ENCODE peak calls at places on chromosomes 16 and 17, in six cellular contexts. D, G, T, F, J and P are unnamed samples.

GRCh38 chr17:73652886-73653480 is 8.7 kb upstream of the SDK2 start:
- DNase-seq in D (no peak), G (peak; percentile 41), T (no peak), F (no peak), J (no peak), P (no peak)

GRCh38 chr17:2259769-2260536 is 43.6 kb downstream of the SMG6 start:
- DNase-seq in D (peak; percentile 69), G (no peak), T (no peak), F (peak; percentile 71), J (no peak), P (no peak)

GRCh38 chr17:41539979-41540701 is 12.0 kb upstream of the KRT19 start:
- DNase-seq in D (no peak), G (no peak), T (peak; percentile 30), F (no peak), J (no peak), P (no peak)

GRCh38 chr16:67456383-67457140 is 24.4 kb downstream of the ATP6V0D1 start:
- DNase-seq in D (peak; percentile 91), G (peak; percentile 74), T (peak; percentile 86), F (no peak), J (peak; percentile 65), P (peak; percentile 56)

GRCh38 chr16:53089434-53090270 is 34.9 kb downstream of the CHD9 start:
- DNase-seq in D (peak; percentile 49), G (peak; percentile 59), T (no peak), F (no peak), J (no peak), P (no peak)

GRCh38 chr17:45092932-45093430 is 31.9 kb downstream of the NMT1 start:
- DNase-seq in D (peak; percentile 100), G (no peak), T (peak; percentile 92), F (no peak), J (no peak), P (peak; percentile 95)

GRCh38 chr17:40176409-40177110 is 710 bp upstream of the RAPGEFL1 start:
- DNase-seq in D (no peak), G (no peak), T (no peak), F (no peak), J (no peak), P (no peak)

GRCh38 chr17:18254888-18255649 is 3.5 kb downstream of the FLII start:
- DNase-seq in D (no peak), G (no peak), T (no peak), F (no peak), J (no peak), P (no peak)

GRCh38 chr17:69590690-69591089 is 176.2 kb downstream of the MAP2K6 start:
- DNase-seq in D (no peak), G (no peak), T (no peak), F (no peak), J (no peak), P (no peak)

GRCh38 chr16:17053536-17054160 is 417.1 kb downstream of the XYLT1 start:
- DNase-seq in D (no peak), G (peak; percentile 46), T (no peak), F (no peak), J (peak; percentile 59), P (no peak)

GRCh38 chr17:42531455-42532354 is 4.3 kb upstream of the NAGLU start:
- DNase-seq in D (peak; percentile 81), G (peak; percentile 80), T (peak; percentile 88), F (peak; percentile 59), J (peak; percentile 75), P (peak; percentile 74)

GRCh38 chr16:55933038-55933437 is 57.9 kb upstream of the CES5A start:
- DNase-seq in D (no peak), G (no peak), T (no peak), F (no peak), J (peak; percentile 61), P (no peak)

GRCh38 chr17:28180449-28180848 is 138.0 kb downstream of the NLK start:
- DNase-seq in D (peak; percentile 32), G (no peak), T (no peak), F (no peak), J (no peak), P (no peak)

GRCh38 chr16:27179500-27180072 is 23.7 kb upstream of the KDM8 start:
- DNase-seq in D (peak; percentile 79), G (peak; percentile 91), T (peak; percentile 94), F (peak; percentile 85), J (peak; percentile 94), P (peak; percentile 67)

GRCh38 chr16:22194707-22195444 is 11.2 kb upstream of the EEF2K start:
- DNase-seq in D (no peak), G (no peak), T (no peak), F (peak; percentile 23), J (no peak), P (no peak)

GRCh38 chr16:53091508-53092211 is 36.9 kb downstream of the CHD9 start:
- DNase-seq in D (peak; percentile 95), G (peak; percentile 76), T (no peak), F (no peak), J (peak; percentile 72), P (peak; percentile 26)

GRCh38 chr17:68455756-68456528 is 1.4 kb downstream of the WIPI1 start:
- DNase-seq in D (peak; percentile 90), G (no peak), T (no peak), F (no peak), J (no peak), P (no peak)

GRCh38 chr17:64007838-64008282 is 9.7 kb downstream of the PRR29 start:
- DNase-seq in D (no peak), G (no peak), T (no peak), F (no peak), J (no peak), P (no peak)

GRCh38 chr16:66510711-66511614 is 39.0 kb downstream of the TK2 start:
- DNase-seq in D (peak; percentile 30), G (no peak), T (peak; percentile 80), F (no peak), J (no peak), P (no peak)

GRCh38 chr17:57356722-57357391 is 100.5 kb downstream of the MSI2 start:
- DNase-seq in D (no peak), G (peak; percentile 43), T (no peak), F (no peak), J (peak; percentile 93), P (peak; percentile 31)
- H3K4me3 ChIP-seq in D (no peak overlapping the region), G (no peak overlapping the region), T (no peak overlapping the region), F (no peak overlapping the region), J (peak overlapping the region; percentile 63), P (no peak overlapping the region)

GRCh38 chr17:61394630-61395408 is 4.8 kb upstream of the TBX2 start:
- DNase-seq in D (no peak), G (no peak), T (no peak), F (no peak), J (no peak), P (no peak)

GRCh38 chr17:61395409-61395982 is 4.1 kb upstream of the TBX2 start:
- DNase-seq in D (no peak), G (peak; percentile 68), T (no peak), F (no peak), J (no peak), P (no peak)

GRCh38 chr17:61397086-61397842 is 2.4 kb upstream of the TBX2 start:
- DNase-seq in D (peak; percentile 54), G (peak; percentile 67), T (no peak), F (no peak), J (no peak), P (no peak)

GRCh38 chr17:61395983-61396585 is 3.6 kb upstream of the TBX2 start:
- DNase-seq in D (peak; percentile 22), G (peak; percentile 39), T (no peak), F (no peak), J (no peak), P (no peak)

GRCh38 chr17:61396586-61397085 is 3.0 kb upstream of the TBX2 start:
- DNase-seq in D (peak; percentile 36), G (no peak), T (no peak), F (no peak), J (no peak), P (no peak)
- H3K4me3 ChIP-seq in D (peak overlapping the region; percentile 92), G (peak overlapping the region; percentile 47), T (peak overlapping the region; percentile 42), F (no peak overlapping the region), J (no peak overlapping the region), P (no peak overlapping the region)

GRCh38 chr17:82180776-82181528 is 31.7 kb downstream of the CCDC57 start:
- DNase-seq in D (no peak), G (no peak), T (no peak), F (no peak), J (no peak), P (no peak)
- H3K4me3 ChIP-seq in D (no peak overlapping the region), G (no peak overlapping the region), T (no peak overlapping the region), F (no peak overlapping the region), J (no peak overlapping the region), P (no peak overlapping the region)

GRCh38 chr17:74759941-74760340 is 11.5 kb downstream of the NHERF1 start:
- DNase-seq in D (no peak), G (peak; percentile 54), T (no peak), F (no peak), J (no peak), P (no peak)
- H3K4me3 ChIP-seq in D (no peak overlapping the region), G (peak overlapping the region; percentile 35), T (no peak overlapping the region), F (peak overlapping the region; percentile 57), J (no peak overlapping the region), P (no peak overlapping the region)

DNA sequence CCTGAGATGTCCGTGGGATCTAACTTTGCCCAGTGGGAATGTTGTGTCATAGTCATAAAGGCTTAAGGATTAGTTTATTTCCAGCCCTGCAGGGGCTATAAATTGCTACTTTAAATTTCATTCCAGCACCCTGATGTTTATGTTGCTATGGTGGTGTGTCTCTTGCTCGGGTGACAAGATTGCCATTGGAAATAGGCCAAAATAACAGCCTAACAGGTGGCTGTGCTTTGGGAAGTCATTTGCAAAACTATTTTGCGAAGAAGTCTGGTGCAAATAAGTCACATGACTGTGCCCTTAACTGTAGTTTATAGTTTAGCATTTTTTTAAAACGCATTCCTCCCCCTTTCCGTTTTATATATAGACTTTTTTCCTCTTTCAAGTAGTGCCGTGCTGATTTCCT is 23.1 kb downstream of the PITPNC1 start:
- DNase-seq in D (no peak), G (no peak), T (no peak), F (peak; percentile 71), J (no peak), P (no peak)
- H3K4me3 ChIP-seq in D (no peak overlapping the region), G (no peak overlapping the region), T (no peak overlapping the region), F (peak overlapping the region; percentile 8), J (no peak overlapping the region), P (no peak overlapping the region)